ENCODE peak calls at places on chromosomes 3 and 15, in six cellular contexts. One of them, this sample, is unnamed.
A peak's percentile ranks its signal among the peaks of the same experiment; 100 is the strongest.

GRCh38 chr3:118128886-118129285 is 905.8 kb downstream of the IGSF11 start:
- DNase-seq in astrocyte of the cerebellum: peak; percentile 5
- DNase-seq in fibroblast of villous mesenchyme: no peak
- DNase-seq in upper lobe of right lung: no peak
- DNase-seq in lower leg skin: no peak
- DNase-seq in A549: no peak
- DNase-seq in this sample: no peak

GRCh38 chr3:165568907-165569462 is 268.2 kb downstream of the BCHE start:
- DNase-seq in astrocyte of the cerebellum: no peak
- DNase-seq in fibroblast of villous mesenchyme: no peak
- DNase-seq in upper lobe of right lung: no peak
- DNase-seq in lower leg skin: no peak
- DNase-seq in A549: no peak
- DNase-seq in this sample: no peak

GRCh38 chr3:70065666-70066253 is 66.2 kb downstream of the SAMMSON start:
- DNase-seq in astrocyte of the cerebellum: no peak
- DNase-seq in fibroblast of villous mesenchyme: no peak
- DNase-seq in upper lobe of right lung: no peak
- DNase-seq in lower leg skin: no peak
- DNase-seq in A549: peak; percentile 18
- DNase-seq in this sample: no peak

GRCh38 chr15:87961851-87962816 is 294.4 kb downstream of the NTRK3 start:
- DNase-seq in astrocyte of the cerebellum: no peak
- DNase-seq in fibroblast of villous mesenchyme: no peak
- DNase-seq in upper lobe of right lung: no peak
- DNase-seq in lower leg skin: no peak
- DNase-seq in A549: no peak
- DNase-seq in this sample: no peak

GRCh38 chr3:195255176-195255500 is 15.8 kb downstream of the XXYLT1 start:
- DNase-seq in astrocyte of the cerebellum: no peak
- DNase-seq in fibroblast of villous mesenchyme: no peak
- DNase-seq in upper lobe of right lung: peak; percentile 61
- DNase-seq in lower leg skin: no peak
- DNase-seq in A549: no peak
- DNase-seq in this sample: no peak

GRCh38 chr3:79809106-79809505 is 41.3 kb upstream of the ROBO1 start:
- DNase-seq in astrocyte of the cerebellum: no peak
- DNase-seq in fibroblast of villous mesenchyme: no peak
- DNase-seq in upper lobe of right lung: no peak
- DNase-seq in lower leg skin: no peak
- DNase-seq in A549: no peak
- DNase-seq in this sample: no peak

GRCh38 chr3:165624761-165625160 is 212.5 kb downstream of the BCHE start:
- DNase-seq in astrocyte of the cerebellum: no peak
- DNase-seq in fibroblast of villous mesenchyme: peak; percentile 10
- DNase-seq in upper lobe of right lung: no peak
- DNase-seq in lower leg skin: no peak
- DNase-seq in A549: no peak
- DNase-seq in this sample: no peak

GRCh38 chr3:182725372-182726251 is 67.7 kb upstream of the ATP11B start:
- DNase-seq in astrocyte of the cerebellum: no peak
- DNase-seq in fibroblast of villous mesenchyme: peak; percentile 2
- DNase-seq in upper lobe of right lung: no peak
- DNase-seq in lower leg skin: no peak
- DNase-seq in A549: no peak
- DNase-seq in this sample: no peak

GRCh38 chr3:134978658-134979057 is 183.6 kb downstream of the EPHB1 start:
- DNase-seq in astrocyte of the cerebellum: no peak
- DNase-seq in fibroblast of villous mesenchyme: no peak
- DNase-seq in upper lobe of right lung: no peak
- DNase-seq in lower leg skin: no peak
- DNase-seq in A549: no peak
- DNase-seq in this sample: no peak
- TF ChIP-seq CTCF in astrocyte of the cerebellum: no peak
- TF ChIP-seq CTCF in fibroblast of villous mesenchyme: no peak
- TF ChIP-seq CTCF in upper lobe of right lung: no peak
- TF ChIP-seq CTCF in lower leg skin: no peak
- TF ChIP-seq CTCF in A549: no peak
- TF ChIP-seq CTCF in this sample: no peak

GRCh38 chr3:175956964-175957363 is 1097.8 kb downstream of the NAALADL2 start:
- DNase-seq in astrocyte of the cerebellum: no peak
- DNase-seq in fibroblast of villous mesenchyme: no peak
- DNase-seq in upper lobe of right lung: no peak
- DNase-seq in lower leg skin: no peak
- DNase-seq in A549: no peak
- DNase-seq in this sample: no peak
- TF ChIP-seq CTCF in astrocyte of the cerebellum: peak; percentile 43
- TF ChIP-seq CTCF in fibroblast of villous mesenchyme: peak; percentile 24
- TF ChIP-seq CTCF in upper lobe of right lung: no peak
- TF ChIP-seq CTCF in lower leg skin: no peak
- TF ChIP-seq CTCF in A549: no peak
- TF ChIP-seq CTCF in this sample: peak; percentile 28

DNA sequence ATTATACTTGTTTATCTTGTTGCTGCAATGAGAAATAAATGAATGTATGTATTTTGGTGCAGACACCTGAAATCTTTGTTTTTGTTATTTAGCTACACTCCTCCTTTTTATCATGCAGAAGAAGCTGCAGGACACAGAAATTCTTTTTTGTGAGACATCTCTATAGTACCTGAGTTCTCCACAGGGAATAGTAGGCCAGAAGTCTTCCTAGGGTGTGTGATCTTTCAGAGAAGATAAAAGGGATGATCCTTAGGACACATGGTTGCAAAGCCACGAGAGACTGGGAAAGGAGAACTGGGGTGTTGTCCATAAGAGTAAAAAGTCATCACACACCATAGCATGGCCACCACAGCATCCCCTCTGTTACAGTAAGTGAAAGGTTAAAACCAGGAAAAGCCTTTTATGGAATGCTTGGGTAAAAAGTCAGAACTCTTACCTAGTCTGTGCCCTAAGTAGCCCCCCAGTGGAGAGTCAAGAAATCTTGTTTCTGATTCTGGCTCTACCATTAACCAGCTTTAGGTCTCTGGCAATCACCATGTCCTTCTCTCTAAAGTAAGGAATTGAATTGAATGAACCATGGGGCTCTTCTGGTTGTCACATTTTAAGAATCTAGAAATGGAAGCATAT is 31.9 kb upstream of the ADGRG7 start:
- DNase-seq in astrocyte of the cerebellum: no peak
- DNase-seq in fibroblast of villous mesenchyme: no peak
- DNase-seq in upper lobe of right lung: no peak
- DNase-seq in lower leg skin: no peak
- DNase-seq in A549: no peak
- DNase-seq in this sample: no peak
- TF ChIP-seq CTCF in astrocyte of the cerebellum: no peak
- TF ChIP-seq CTCF in fibroblast of villous mesenchyme: no peak
- TF ChIP-seq CTCF in upper lobe of right lung: no peak
- TF ChIP-seq CTCF in lower leg skin: no peak
- TF ChIP-seq CTCF in A549: no peak
- TF ChIP-seq CTCF in this sample: no peak

DNA sequence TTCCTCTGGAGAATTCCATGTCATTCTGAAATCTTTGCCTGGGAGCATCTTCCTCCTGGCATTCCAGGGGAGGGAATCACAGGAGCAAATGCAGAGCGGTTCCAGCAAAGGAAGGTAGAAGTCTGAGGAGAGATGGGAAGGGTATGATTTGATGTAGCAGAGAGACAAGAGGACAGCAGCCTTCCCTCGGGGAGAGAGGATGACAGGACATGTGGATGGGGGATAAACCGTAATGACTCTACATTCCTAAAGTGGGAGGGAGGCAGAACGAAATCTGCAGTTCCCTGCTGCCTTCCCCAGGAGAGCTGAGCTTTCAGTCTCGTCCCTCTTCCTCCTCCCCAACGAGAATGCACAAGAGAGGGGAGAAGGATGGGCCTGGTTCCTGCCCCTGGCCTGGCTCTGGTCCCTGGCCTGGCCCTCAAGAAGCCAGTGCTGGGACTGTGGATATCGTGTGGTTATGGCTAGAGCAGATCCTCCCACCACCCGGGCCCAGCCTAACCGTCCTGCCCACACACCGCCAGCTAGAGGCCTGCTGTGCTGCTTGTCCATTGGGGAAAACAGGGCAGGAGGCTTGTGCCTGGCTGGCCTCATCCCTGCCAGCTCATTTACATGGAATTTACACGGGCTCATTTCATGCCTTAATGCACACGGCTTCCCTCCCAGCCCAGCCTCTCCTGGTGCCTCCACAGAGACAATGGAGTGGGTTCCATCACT is 26.6 kb downstream of the SEMA7A start:
- DNase-seq in astrocyte of the cerebellum: peak; percentile 74
- DNase-seq in fibroblast of villous mesenchyme: peak; percentile 80
- DNase-seq in upper lobe of right lung: no peak
- DNase-seq in lower leg skin: no peak
- DNase-seq in A549: peak; percentile 31
- DNase-seq in this sample: no peak
- TF ChIP-seq CTCF in astrocyte of the cerebellum: no peak
- TF ChIP-seq CTCF in fibroblast of villous mesenchyme: no peak
- TF ChIP-seq CTCF in upper lobe of right lung: no peak
- TF ChIP-seq CTCF in lower leg skin: no peak
- TF ChIP-seq CTCF in A549: no peak
- TF ChIP-seq CTCF in this sample: no peak